ENCODE peak calls at places on chromosomes 3 and 15, in nine cellular contexts. W, D, F, T, J, S, V, C and H are unnamed samples.

GRCh38 chr15:100810831-100811230 is 68.8 kb upstream of the ALDH1A3 start:
- DNase-seq in W (no peak), D (no peak), F (no peak), T (no peak), J (no peak), S (no peak), V (no peak), C (no peak), H (no peak)

GRCh38 chr3:174218011-174218410 is 641.1 kb upstream of the NAALADL2 start:
- DNase-seq in W (no peak), D (no peak), F (no peak), T (peak; percentile 9), J (no peak), S (no peak), V (no peak), C (no peak), H (peak; percentile 25)

GRCh38 chr3:51937611-51938450 is 3.9 kb downstream of the RRP9 start:
- DNase-seq in W (no peak), D (no peak), F (no peak), T (no peak), J (no peak), S (no peak), V (no peak), C (no peak), H (no peak)

GRCh38 chr3:182143903-182144302 is 432.2 kb downstream of the SOX2 start:
- DNase-seq in W (no peak), D (no peak), F (no peak), T (no peak), J (no peak), S (no peak), V (no peak), C (no peak), H (no peak)

GRCh38 chr3:71583569-71584215 is at the start of gene FOXP1:
- DNase-seq in W (peak; percentile 69), D (peak; percentile 75), F (no peak), T (peak; percentile 80), J (peak; percentile 82), S (peak; percentile 48), V (peak; percentile 31), C (peak; percentile 45), H (peak; percentile 64)

GRCh38 chr3:33746412-33747116 is 28.5 kb upstream of the CLASP2 start:
- DNase-seq in W (no peak), D (no peak), F (no peak), T (no peak), J (no peak), S (no peak), V (no peak), C (no peak), H (no peak)

GRCh38 chr15:95323798-95324197 is 1006.7 kb upstream of the NR2F2 start:
- DNase-seq in W (no peak), D (no peak), F (no peak), T (no peak), J (no peak), S (no peak), V (no peak), C (no peak), H (no peak)

GRCh38 chr3:52291508-52292181 is 4.0 kb downstream of the GLYCTK start:
- DNase-seq in W (peak; percentile 46), D (no peak), F (no peak), T (peak; percentile 41), J (no peak), S (no peak), V (no peak), C (peak; percentile 49), H (no peak)

GRCh38 chr3:185852562-185853135 is 27.8 kb upstream of the IGF2BP2 start:
- DNase-seq in W (no peak), D (no peak), F (no peak), T (peak; percentile 56), J (no peak), S (no peak), V (no peak), C (no peak), H (no peak)

GRCh38 chr3:23915537-23916108 is 1.2 kb downstream of the NKIRAS1 start:
- DNase-seq in W (no peak), D (peak; percentile 45), F (no peak), T (peak; percentile 86), J (peak; percentile 59), S (no peak), V (no peak), C (no peak), H (peak; percentile 64)

GRCh38 chr3:153305189-153305588 is 143.2 kb downstream of the RAP2B start:
- DNase-seq in W (no peak), D (no peak), F (no peak), T (no peak), J (no peak), S (no peak), V (no peak), C (no peak), H (no peak)

GRCh38 chr3:115281697-115282685 is 134.9 kb upstream of the ZBTB20 start:
- DNase-seq in W (no peak), D (no peak), F (no peak), T (peak; percentile 17), J (no peak), S (no peak), V (no peak), C (no peak), H (no peak)

GRCh38 chr15:42042602-42043400 is 22.0 kb upstream of the PLA2G4E start:
- DNase-seq in W (no peak), D (no peak), F (no peak), T (no peak), J (no peak), S (no peak), V (no peak), C (no peak), H (no peak)

GRCh38 chr3:126291537-126291936 is 65.7 kb downstream of the KLF15 start:
- DNase-seq in W (no peak), D (no peak), F (no peak), T (no peak), J (no peak), S (no peak), V (no peak), C (no peak), H (no peak)